ENCODE peak calls at places on chromosome 21, in seven cellular contexts. G, U, S, V, O, X and P are unnamed samples.

GRCh38 chr21:25934130-25934529 is 199.4 kb downstream of the GABPA start:
- DNase-seq in U (no peak), G (no peak), V (no peak), O (no peak), S (no peak), X (no peak), P (no peak)

GRCh38 chr21:14712121-14712520 is 166.0 kb upstream of the SAMSN1 start:
- DNase-seq in G (no peak), X (no peak), V (no peak), O (no peak), S (no peak), U (no peak), P (no peak)

GRCh38 chr21:26027696-26028095 is 142.9 kb downstream of the APP start:
- DNase-seq in S (no peak), X (no peak), V (no peak), G (no peak), U (no peak), O (no peak), P (no peak)

GRCh38 chr21:43697758-43698643 is 20.9 kb upstream of the PDXK start:
- DNase-seq in S (no peak), O (no peak), X (no peak), U (no peak), V (no peak), G (no peak), P (no peak)

GRCh38 chr21:31514598-31514997 is 144.9 kb upstream of the SOD1 start:
- DNase-seq in S (no peak), U (no peak), X (peak), G (no peak), V (peak), O (no peak), P (no peak)

GRCh38 chr21:31750843-31751242 is 18.9 kb upstream of the SCAF4 start:
- DNase-seq in V (no peak), X (no peak), S (no peak), G (no peak), O (no peak), U (no peak), P (no peak)

GRCh38 chr21:34141373-34141772 is 68.0 kb downstream of the MRPS6 start:
- DNase-seq in U (no peak), S (no peak), G (no peak), X (no peak), V (no peak), O (no peak), P (no peak)

GRCh38 chr21:25170681-25171080 is 436.6 kb downstream of the MRPL39 start:
- DNase-seq in O (no peak), S (no peak), X (no peak), V (no peak), U (no peak), G (no peak), P (no peak)

GRCh38 chr21:39441502-39442475 is 3.8 kb downstream of the LCA5L start:
- DNase-seq in G (no peak), X (no peak), U (no peak), S (no peak), V (peak), O (no peak), P (no peak)

GRCh38 chr21:26130249-26130896 is 40.2 kb downstream of the APP start:
- DNase-seq in S (no peak), O (no peak), U (no peak), G (no peak), X (no peak), V (no peak), P (no peak)

GRCh38 chr21:38631171-38631570 is 132.9 kb upstream of the ERG start:
- DNase-seq in V (no peak), S (no peak), U (no peak), X (no peak), G (no peak), O (no peak), P (no peak)

GRCh38 chr21:31072486-31072885 is 34.2 kb upstream of the KRTAP19-8 start:
- DNase-seq in S (no peak), X (no peak), O (no peak), G (no peak), U (no peak), V (no peak), P (no peak)

GRCh38 chr21:39073063-39073462 is 110.2 kb downstream of the PSMG1 start:
- DNase-seq in X (no peak), O (no peak), U (peak), V (no peak), G (no peak), S (no peak), P (no peak)

GRCh38 chr21:38487906-38488639 is 10.2 kb downstream of the ERG start:
- DNase-seq in S (no peak), G (no peak), V (no peak), O (no peak), U (no peak), X (no peak), P (no peak)

GRCh38 chr21:26842976-26843911 is 2.0 kb downstream of the ADAMTS1 start:
- DNase-seq in G (peak), V (peak), S (no peak), O (peak), U (peak), X (peak), P (peak)

GRCh38 chr21:21196087-21196486 is 197.9 kb downstream of the NCAM2 start:
- DNase-seq in V (no peak), G (no peak), O (no peak), X (no peak), U (no peak), S (no peak), P (no peak)

GRCh38 chr21:18398843-18399242 is 4.7 kb downstream of the TMPRSS15 start:
- DNase-seq in S (no peak), U (no peak), O (no peak), V (no peak), X (no peak), G (no peak), P (no peak)

GRCh38 chr21:18545908-18546307 is 142.3 kb upstream of the TMPRSS15 start:
- DNase-seq in U (no peak), O (no peak), V (no peak), X (no peak), S (no peak), G (no peak), P (no peak)

GRCh38 chr21:32817206-32817605 is 45.7 kb upstream of the PAXBP1 start:
- DNase-seq in O (no peak), U (no peak), V (no peak), S (no peak), G (no peak), X (no peak), P (no peak)

GRCh38 chr21:25910809-25911208 is 176.0 kb downstream of the GABPA start:
- DNase-seq in O (no peak), X (no peak), V (no peak), G (no peak), U (no peak), S (no peak), P (no peak)

GRCh38 chr21:38756746-38757145 is 49.0 kb upstream of the ETS2 start:
- DNase-seq in G (no peak), X (no peak), U (no peak), O (no peak), V (peak), S (no peak), P (no peak)

GRCh38 chr21:34268493-34268892 is 95.3 kb upstream of the KCNE2 start:
- DNase-seq in V (no peak), G (no peak), S (no peak), X (no peak), O (no peak), U (no peak), P (no peak)

GRCh38 chr21:32702702-32703101 is 25.1 kb downstream of the SYNJ1 start:
- DNase-seq in X (no peak), V (no peak), O (no peak), U (no peak), G (no peak), S (no peak), P (no peak)

GRCh38 chr21:38244885-38245869 is 11.6 kb upstream of the KCNJ15 start:
- DNase-seq in U (no peak), V (no peak), G (peak), X (no peak), O (no peak), S (no peak), P (peak)

GRCh38 chr21:33240404-33240803 is 10.7 kb downstream of the IFNAR2 start:
- DNase-seq in V (no peak), G (no peak), O (no peak), S (no peak), U (no peak), X (no peak), P (no peak)

GRCh38 chr21:16530656-16531055 is 800.9 kb downstream of the USP25 start:
- DNase-seq in V (no peak), U (no peak), O (no peak), X (no peak), G (no peak), S (no peak), P (no peak)

GRCh38 chr21:26093094-26093493 is 77.5 kb downstream of the APP start:
- DNase-seq in U (no peak), V (no peak), G (no peak), O (no peak), X (no peak), S (no peak), P (no peak)

DNA sequence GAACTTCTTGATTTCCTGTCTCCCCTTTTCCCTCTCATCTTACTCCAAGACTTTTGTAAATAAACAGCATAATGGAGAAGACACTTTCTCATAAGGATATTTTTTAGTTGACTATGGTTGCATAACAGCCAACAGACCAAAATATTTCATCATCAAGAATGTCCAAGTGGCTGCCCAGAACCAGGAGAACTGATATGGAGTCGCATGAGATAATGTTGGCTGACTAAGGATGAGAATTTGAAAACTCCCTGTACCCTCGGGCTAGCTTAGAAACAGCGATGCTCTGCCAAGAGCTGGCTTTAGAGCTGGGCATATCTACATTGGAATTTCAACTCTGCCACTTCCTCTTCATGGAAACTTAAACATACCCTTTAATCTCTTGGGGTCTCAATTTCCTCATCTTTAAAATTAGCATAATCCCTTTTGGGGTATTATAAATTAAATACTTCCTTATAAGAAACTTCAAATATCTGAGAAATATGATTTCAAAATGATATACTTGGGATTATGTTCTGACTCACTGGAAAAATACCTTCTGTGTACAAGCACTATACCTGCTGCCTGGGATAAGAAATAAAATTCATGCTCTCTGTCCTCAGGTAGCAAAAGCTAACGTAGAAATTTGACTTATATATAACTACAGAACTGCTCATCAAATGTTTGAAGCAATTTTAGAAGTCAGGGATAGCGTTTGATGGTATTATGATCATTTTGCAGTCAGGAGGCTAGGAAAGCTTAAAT is 777.3 kb downstream of the LTN1 start:
- DNase-seq in V (no peak), S (no peak), O (peak), U (no peak), X (no peak), G (no peak), P (no peak)
- H3K27ac ChIP-seq in V (no peak), S (no peak), O (peak), U (peak), X (no peak), G (peak), P (no peak)

GRCh38 chr21:37149411-37149810 is 76.4 kb downstream of the TTC3 start:
- DNase-seq in G (no peak), O (no peak), X (no peak), V (no peak), S (no peak), U (no peak), P (no peak)

GRCh38 chr21:37153935-37154350 is 80.9 kb downstream of the TTC3 start:
- DNase-seq in S (no peak), X (no peak), G (no peak), U (no peak), O (peak), V (no peak), P (no peak)

GRCh38 chr21:37157938-37158337 is 84.9 kb downstream of the TTC3 start:
- DNase-seq in S (no peak), V (no peak), O (no peak), X (no peak), U (no peak), G (no peak), P (no peak)

GRCh38 chr21:37155216-37155615 is 82.2 kb downstream of the TTC3 start:
- DNase-seq in G (no peak), X (no peak), U (no peak), V (no peak), S (no peak), O (no peak), P (no peak)

DNA sequence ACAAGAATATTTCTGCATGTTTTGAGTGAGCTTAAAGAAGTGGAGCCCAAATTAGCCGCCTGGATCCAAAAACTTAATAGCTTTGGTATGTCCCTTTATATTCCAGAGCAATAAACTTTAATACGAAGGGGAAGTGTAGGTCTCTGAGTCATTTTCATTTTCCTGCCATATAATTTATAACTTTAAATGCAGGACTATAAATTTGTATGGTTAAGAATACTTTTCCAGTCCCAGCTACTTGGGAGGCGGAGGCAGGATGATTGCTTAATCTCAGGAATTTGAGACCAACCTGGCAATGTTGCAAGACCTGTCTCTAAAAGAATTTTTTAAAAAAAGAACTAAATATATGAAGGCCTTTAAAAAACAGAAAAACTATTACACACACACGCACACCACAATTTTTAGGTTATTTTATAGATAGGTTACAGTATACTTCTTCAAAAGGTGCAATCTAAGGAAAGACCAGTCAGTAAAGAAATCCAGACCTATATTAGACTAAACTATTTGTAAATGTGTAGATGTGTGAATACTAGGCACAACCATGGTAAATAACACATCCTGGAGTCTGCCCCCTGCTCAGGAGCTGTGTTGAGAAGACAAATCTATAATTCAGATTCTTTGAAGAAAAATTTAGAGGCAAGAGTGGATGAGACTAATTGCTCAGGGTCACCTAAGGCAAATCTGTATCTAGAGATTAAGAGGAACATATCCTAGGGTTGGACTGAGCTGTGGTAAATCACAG is 80.3 kb downstream of the TTC3 start:
- DNase-seq in V (no peak), U (no peak), G (no peak), X (no peak), O (no peak), S (no peak), P (no peak)
- H3K27ac ChIP-seq in V (peak), U (peak), G (peak), X (no peak), O (no peak), S (no peak), P (no peak)

GRCh38 chr21:42673633-42674328 is 20.4 kb downstream of the PDE9A start:
- DNase-seq in S (no peak), V (no peak), O (no peak), U (no peak), X (no peak), G (no peak), P (no peak)
- H3K27ac ChIP-seq in S (no peak), V (peak), O (no peak), U (no peak), X (no peak), G (no peak), P (no peak)

DNA sequence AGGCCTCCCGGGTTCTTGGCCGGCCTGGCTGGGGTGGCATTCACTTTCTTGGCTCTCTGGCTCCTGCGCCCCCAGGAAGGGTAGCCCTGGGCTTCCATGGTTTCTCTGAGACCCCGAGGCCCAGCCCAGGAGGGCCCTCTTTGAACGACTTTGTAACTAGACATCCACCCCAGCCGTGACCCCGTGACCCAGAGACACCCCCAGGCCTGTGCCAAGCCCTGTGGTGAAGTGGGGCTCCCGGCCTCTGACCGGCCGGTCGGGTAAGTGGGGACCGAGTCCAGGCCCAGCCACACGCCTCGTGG is 64.0 kb downstream of the COL18A1 start:
- DNase-seq in S (no peak), G (no peak), V (no peak), X (no peak), U (no peak), O (no peak), P (no peak)
- H3K27ac ChIP-seq in S (no peak), G (no peak), V (no peak), X (peak), U (peak), O (no peak), P (no peak)

DNA sequence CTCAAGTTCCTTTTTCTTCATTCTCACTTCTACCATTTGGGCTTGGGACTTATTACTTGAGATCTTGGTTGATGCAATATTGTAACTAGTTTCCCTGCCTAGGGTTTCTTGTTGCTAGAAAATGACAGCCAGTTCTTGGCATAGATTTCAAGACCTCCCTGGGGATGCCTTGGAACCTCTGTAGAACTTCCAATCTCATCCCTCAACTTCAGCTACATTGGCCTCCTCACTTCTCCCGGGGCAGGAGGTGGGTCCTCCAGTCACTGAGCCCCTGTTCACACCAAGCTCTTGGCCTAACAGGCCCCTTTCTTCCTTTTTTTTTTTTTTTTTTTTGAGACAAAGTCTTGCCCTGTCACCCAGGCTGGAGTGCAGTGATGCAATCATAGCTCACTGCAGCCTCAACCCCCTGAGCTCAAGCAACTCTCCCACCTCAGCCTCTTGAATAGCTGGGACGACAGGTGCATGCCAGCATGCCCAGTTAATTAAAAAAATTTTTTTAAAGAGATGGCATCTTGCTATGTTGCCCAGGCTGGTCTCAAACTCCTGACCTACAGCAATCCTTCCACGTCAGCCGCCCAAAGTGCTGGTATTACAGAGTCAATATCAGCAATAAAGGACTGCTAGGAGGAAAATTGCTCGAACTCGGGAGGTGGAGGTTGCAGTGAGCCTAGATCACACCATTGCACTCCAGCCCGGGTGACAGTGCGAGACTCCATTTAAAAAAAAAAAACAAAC is 33.1 kb downstream of the MAP3K7CL start:
- DNase-seq in O (peak), U (no peak), V (no peak), S (no peak), X (no peak), G (no peak), P (no peak)
- H3K27ac ChIP-seq in O (peak), U (peak), V (no peak), S (no peak), X (no peak), G (peak), P (no peak)

GRCh38 chr21:45542667-45543370 is 579 bp upstream of the SLC19A1 start:
- DNase-seq in S (no peak), G (peak), O (peak), X (no peak), V (no peak), U (peak), P (no peak)
- H3K27ac ChIP-seq in S (no peak), G (peak), O (peak), X (no peak), V (no peak), U (no peak), P (peak)

DNA sequence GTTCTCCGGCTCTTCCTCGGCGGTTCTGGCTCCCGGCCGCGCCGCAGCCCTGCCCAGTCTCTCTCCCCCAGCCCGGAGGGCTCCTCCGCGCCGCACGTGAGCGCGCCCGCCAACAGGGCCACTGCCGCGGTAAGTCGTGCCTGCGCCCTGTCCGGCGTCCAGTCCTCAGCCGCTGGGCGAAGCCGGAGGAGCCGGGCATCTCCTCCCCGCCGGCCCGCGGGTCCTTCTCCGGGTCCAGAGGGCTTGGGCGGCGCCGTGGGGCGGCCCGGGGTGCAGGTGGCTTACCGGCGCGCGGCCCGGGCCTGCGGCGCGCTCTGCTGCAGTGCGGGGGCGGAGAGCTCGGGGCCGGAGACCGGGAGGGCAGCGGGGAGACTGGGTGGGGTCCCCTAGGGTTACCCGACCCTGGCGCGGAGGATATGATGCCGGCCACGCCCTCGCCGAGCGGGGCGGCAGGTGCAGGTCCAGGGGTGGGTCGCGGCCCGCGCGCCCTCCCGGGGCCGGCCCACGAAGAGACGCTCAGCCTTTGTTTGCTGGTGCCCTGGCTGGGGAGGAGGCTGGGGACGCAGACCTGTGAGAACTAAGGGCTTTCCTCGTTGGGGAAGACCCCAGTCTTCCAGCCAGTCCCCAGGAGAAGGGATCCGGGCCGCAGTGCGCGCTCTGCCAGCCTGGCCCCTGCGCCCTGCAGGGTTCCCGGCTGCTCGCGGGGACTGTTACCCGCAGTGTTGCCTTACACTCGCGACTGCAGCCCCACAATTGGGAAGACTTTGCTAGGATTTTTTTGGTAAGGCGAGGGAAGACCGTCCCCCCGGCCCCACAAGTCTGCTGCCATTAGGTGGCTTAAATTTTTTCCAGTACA is at the start of gene DOP1B:
- DNase-seq in V (no peak), U (no peak), S (peak), O (no peak), X (peak), G (no peak), P (peak)
- H3K27ac ChIP-seq in V (peak), U (peak), S (peak), O (peak), X (peak), G (no peak), P (peak)